ENCODE peak calls at places on chromosomes 11 and 22, in four cellular contexts. L is cardiac muscle cell, R is IMR-90, I is fibroblast of mammary gland. E is an unnamed sample.

GRCh38 chr11:130168105-130168504 is 8.5 kb downstream of the ST14 start:
- DNase-seq in L (no peak), R (peak; percentile 88), I (peak; percentile 94), E (no peak)

GRCh38 chr11:8070417-8071101 is 10.5 kb upstream of the TUB start:
- DNase-seq in L (peak; percentile 64), R (peak; percentile 61), I (peak; percentile 69), E (no peak)

GRCh38 chr22:32533265-32534068 is 58.9 kb downstream of the FBXO7 start:
- DNase-seq in L (no peak), R (peak; percentile 54), I (peak; percentile 65), E (no peak)

GRCh38 chr11:72840780-72841179 is 26.6 kb downstream of the ATG16L2 start:
- DNase-seq in L (no peak), R (peak; percentile 95), I (peak; percentile 94), E (no peak)

GRCh38 chr11:114307524-114308203 is 11.5 kb downstream of the NNMT start:
- DNase-seq in L (no peak), R (peak; percentile 59), I (peak; percentile 91), E (no peak)

GRCh38 chr22:50276143-50276542 is 6.0 kb upstream of the MAPK11 start:
- DNase-seq in L (peak; percentile 29), R (peak; percentile 43), I (peak; percentile 60), E (peak; percentile 85)

GRCh38 chr22:44337658-44338004 is 24.9 kb upstream of the SHISAL1 start:
- DNase-seq in L (peak; percentile 47), R (peak; percentile 75), I (peak; percentile 66), E (no peak)

GRCh38 chr11:61080526-61080925 is 21.8 kb upstream of the CD5 start:
- DNase-seq in L (no peak), R (no peak), I (no peak), E (no peak)

GRCh38 chr22:38982008-38982927 is at the start of gene APOBEC3B:
- DNase-seq in L (peak; percentile 73), R (peak; percentile 95), I (peak; percentile 87), E (peak; percentile 80)

GRCh38 chr11:130247289-130247688 is 67.4 kb downstream of the ZBTB44 start:
- DNase-seq in L (no peak), R (no peak), I (no peak), E (no peak)

GRCh38 chr22:40043086-40043485 is 48.3 kb downstream of the FAM83F start:
- DNase-seq in L (no peak), R (no peak), I (peak; percentile 76), E (no peak)
- H3K4me3 ChIP-seq in L (no peak overlapping the region), R (no peak overlapping the region), I (peak overlapping the region; percentile 9), E (no peak overlapping the region)

GRCh38 chr11:70142171-70142875 is 60.8 kb upstream of the FADD start:
- DNase-seq in L (no peak), R (no peak), I (no peak), E (no peak)
- H3K4me3 ChIP-seq in L (no peak overlapping the region), R (no peak overlapping the region), I (no peak overlapping the region), E (no peak overlapping the region)

GRCh38 chr11:32434116-32434386 is 1.3 kb downstream of the WT1 start:
- DNase-seq in L (no peak), R (no peak), I (no peak), E (no peak)

GRCh38 chr11:32435152-32435480 is 223 bp downstream of the WT1 start:
- DNase-seq in L (no peak), R (no peak), I (no peak), E (peak; percentile 58)

GRCh38 chr11:32432565-32433248 is 2.6 kb downstream of the WT1 start:
- DNase-seq in L (no peak), R (no peak), I (no peak), E (no peak)

GRCh38 chr11:32434387-32435151 is 770 bp downstream of the WT1 start:
- DNase-seq in L (no peak), R (no peak), I (no peak), E (peak; percentile 81)

GRCh38 chr11:32433249-32434115 is 1.9 kb downstream of the WT1 start:
- DNase-seq in L (no peak), R (no peak), I (no peak), E (no peak)
- H3K4me3 ChIP-seq in L (peak overlapping the region; percentile 22), R (peak overlapping the region; percentile 13), I (no peak overlapping the region), E (peak overlapping the region; percentile 40)

GRCh38 chr11:88508808-88509581 is 171.5 kb upstream of the CTSC start:
- DNase-seq in L (peak; percentile 55), R (no peak), I (peak; percentile 22), E (no peak)

GRCh38 chr11:88507771-88508557 is 170.4 kb upstream of the CTSC start:
- DNase-seq in L (peak; percentile 30), R (no peak), I (no peak), E (no peak)

GRCh38 chr11:88508558-88508807 is 170.9 kb upstream of the CTSC start:
- DNase-seq in L (peak; percentile 41), R (no peak), I (no peak), E (no peak)
- H3K4me3 ChIP-seq in L (peak overlapping the region; percentile 30), R (no peak overlapping the region), I (no peak overlapping the region), E (no peak overlapping the region)

DNA sequence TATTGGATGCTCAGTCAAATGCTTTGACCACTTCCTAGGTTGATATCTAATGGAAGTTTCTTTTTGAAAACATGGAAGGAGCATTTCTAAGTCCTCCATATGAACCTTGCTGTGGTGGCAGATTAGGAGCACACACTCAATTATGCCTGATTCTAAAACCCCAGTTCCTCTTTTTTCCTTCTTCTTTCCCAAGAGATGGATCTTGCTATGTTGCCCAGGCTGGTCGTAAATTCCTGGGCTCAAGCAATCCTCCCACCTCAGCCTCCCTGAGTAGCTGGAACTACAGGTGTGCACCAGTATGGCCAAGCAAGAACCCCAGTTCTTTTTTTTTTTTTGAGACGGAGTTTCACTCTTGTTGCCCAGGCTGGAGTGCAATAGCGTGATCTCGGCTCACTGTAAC is 3.0 kb downstream of the LYVE1 start:
- DNase-seq in L (no peak), R (no peak), I (no peak), E (no peak)
- H3K4me3 ChIP-seq in L (no peak overlapping the region), R (no peak overlapping the region), I (no peak overlapping the region), E (no peak overlapping the region)

GRCh38 chr11:66069715-66070603 is at the start of gene PACS1:
- DNase-seq in L (peak; percentile 80), R (peak; percentile 73), I (peak; percentile 70), E (peak; percentile 47)

GRCh38 chr11:66068923-66069714 is 953 bp upstream of the PACS1 start:
- DNase-seq in L (peak; percentile 57), R (peak; percentile 63), I (peak; percentile 64), E (no peak)

GRCh38 chr11:66066751-66067150 is 3.3 kb upstream of the PACS1 start:
- DNase-seq in L (no peak), R (no peak), I (no peak), E (no peak)

GRCh38 chr11:66067640-66068039 is 2.4 kb upstream of the PACS1 start:
- DNase-seq in L (no peak), R (no peak), I (no peak), E (no peak)

DNA sequence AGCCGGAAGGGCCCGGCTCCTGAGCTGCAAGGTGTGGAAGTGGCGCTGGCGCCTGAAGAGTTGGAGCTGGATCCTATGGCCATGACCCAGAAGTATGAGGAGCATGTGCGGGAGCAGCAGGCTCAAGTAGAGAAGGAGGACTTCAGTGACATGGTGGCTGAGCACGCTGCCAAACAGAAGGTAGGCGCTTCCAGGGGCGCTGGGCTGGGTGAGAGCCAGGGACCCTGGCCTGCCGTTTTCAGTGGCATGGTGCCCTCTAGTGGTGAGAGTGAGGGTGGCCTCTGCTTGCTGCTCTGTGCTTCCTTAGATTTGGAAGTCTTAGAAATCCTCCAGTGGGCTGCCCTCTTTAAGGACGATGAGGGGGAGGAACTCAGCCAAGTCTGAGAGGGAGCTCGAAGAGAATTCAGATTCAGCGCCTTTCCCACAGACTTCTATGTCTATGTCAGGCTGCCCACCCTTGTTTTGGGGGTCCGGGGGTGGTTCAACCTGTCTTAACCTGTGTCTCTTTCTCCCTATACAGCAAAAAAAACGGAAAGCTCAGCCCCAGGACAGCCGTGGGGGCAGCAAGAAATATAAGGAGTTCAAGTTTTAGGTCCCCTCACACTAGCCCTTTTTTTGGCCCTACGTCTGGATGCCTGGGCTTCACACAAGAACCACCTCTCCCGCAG is 1.8 kb upstream of the PACS1 start:
- DNase-seq in L (peak; percentile 85), R (peak; percentile 68), I (peak; percentile 69), E (peak; percentile 48)
- H3K4me3 ChIP-seq in L (no peak overlapping the region), R (no peak overlapping the region), I (no peak overlapping the region), E (no peak overlapping the region)

DNA sequence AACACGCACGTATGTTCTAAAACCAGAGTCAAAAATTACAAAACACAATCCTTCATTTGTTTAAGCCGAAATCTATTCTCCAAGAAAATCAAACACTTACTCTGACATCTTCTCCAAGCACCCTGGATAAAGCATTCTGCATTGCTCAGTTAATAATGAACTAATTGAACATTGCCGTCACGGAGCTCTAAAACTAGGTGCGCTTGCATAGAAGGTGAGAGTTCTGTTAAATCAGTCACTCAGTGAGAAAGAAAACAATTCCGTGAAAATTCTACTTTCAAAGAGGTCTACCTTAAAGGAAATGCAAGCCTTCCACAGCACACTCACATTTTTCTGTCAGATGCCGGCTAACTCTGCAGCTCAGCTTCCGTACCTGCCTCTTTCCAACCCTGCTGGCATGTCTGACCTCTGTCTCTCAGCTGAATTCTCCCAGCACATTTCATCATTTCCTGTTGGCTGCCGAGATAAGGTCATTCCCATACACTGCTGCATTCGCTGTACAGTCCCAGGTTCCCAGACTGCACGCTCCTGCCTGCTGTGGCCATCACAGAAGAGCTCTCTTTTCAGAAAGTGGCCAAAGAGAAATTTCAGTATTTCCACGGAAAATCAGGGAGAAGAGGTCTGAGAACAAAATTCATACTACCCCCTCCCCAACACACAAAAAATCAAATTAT is 55.3 kb downstream of the PACSIN2 start:
- DNase-seq in L (peak; percentile 76), R (peak; percentile 88), I (peak; percentile 74), E (peak; percentile 48)
- H3K4me3 ChIP-seq in L (no peak overlapping the region), R (no peak overlapping the region), I (no peak overlapping the region), E (no peak overlapping the region)

E was measured in HL-60.